ENCODE peak calls at places on chromosomes 1 and 21, in five cellular contexts. O is HCT116, T is neural progenitor cell, B is PC-3, Z is GM23248. P is an unnamed sample.

GRCh38 chr1:42937141-42937696 is 21.4 kb downstream of the SLC2A1 start:
- DNase-seq in O (no peak), T (no peak), B (peak), Z (peak), P (no peak)

GRCh38 chr21:38310619-38311018 is 53.8 kb downstream of the KCNJ15 start:
- DNase-seq in O (no peak), T (no peak), B (no peak), Z (peak), P (no peak)

GRCh38 chr1:156675715-156676311 is 1.4 kb downstream of the NES start:
- DNase-seq in O (no peak), T (peak), B (no peak), Z (no peak), P (no peak)

GRCh38 chr1:160169553-160170399 is 18.4 kb downstream of the ATP1A4 start:
- DNase-seq in O (no peak), T (peak), B (no peak), Z (no peak), P (no peak)

GRCh38 chr21:33835920-33836319 is 79.7 kb downstream of the ATP5PO start:
- DNase-seq in O (no peak), T (no peak), B (no peak), Z (no peak), P (no peak)

GRCh38 chr1:177131723-177132122 is 32.8 kb downstream of the ASTN1 start:
- DNase-seq in O (no peak), T (no peak), B (no peak), Z (no peak), P (no peak)

GRCh38 chr1:16181887-16182719 is 26.2 kb upstream of the EPHA2 start:
- DNase-seq in O (peak), T (peak), B (peak), Z (peak), P (no peak)

GRCh38 chr21:41956926-41957729 is 3.3 kb upstream of the C2CD2 start:
- DNase-seq in O (no peak), T (no peak), B (peak), Z (peak), P (no peak)

GRCh38 chr1:24216254-24216653 is 29.2 kb upstream of the IFNLR1 start:
- DNase-seq in O (no peak), T (no peak), B (peak), Z (no peak), P (no peak)

GRCh38 chr1:60972841-60973364 is 109.5 kb upstream of the NFIA start:
- DNase-seq in O (no peak), T (no peak), B (peak), Z (peak), P (no peak)

GRCh38 chr1:94636625-94637024 is 95.1 kb upstream of the F3 start:
- DNase-seq in O (no peak), T (no peak), B (no peak), Z (peak), P (no peak)

GRCh38 chr1:237031480-237031879 is 10.5 kb upstream of the RYR2 start:
- DNase-seq in O (no peak), T (no peak), B (no peak), Z (no peak), P (no peak)

GRCh38 chr1:155079487-155080249 is 1.0 kb downstream of the EFNA3 start:
- DNase-seq in O (no peak), T (peak), B (no peak), Z (no peak), P (no peak)

GRCh38 chr1:155077758-155078495 is 710 bp upstream of the EFNA3 start:
- DNase-seq in O (no peak), T (no peak), B (no peak), Z (peak), P (no peak)

GRCh38 chr1:155077346-155077745 is 1.3 kb upstream of the EFNA3 start:
- DNase-seq in O (no peak), T (no peak), B (no peak), Z (no peak), P (peak)

GRCh38 chr1:155079210-155079486 is 511 bp downstream of the EFNA3 start:
- DNase-seq in O (no peak), T (no peak), B (no peak), Z (no peak), P (no peak)

GRCh38 chr1:155078496-155079209 is at the start of gene EFNA3:
- DNase-seq in O (no peak), T (peak), B (peak), Z (peak), P (peak)
- H3K9ac ChIP-seq in O (peak), T (no peak), B (no peak), Z (peak), P (no peak)

GRCh38 chr1:12616709-12617373 is 1.2 kb downstream of the DHRS3 start:
- DNase-seq in O (no peak), T (peak), B (peak), Z (peak), P (no peak)

GRCh38 chr1:12613180-12613579 is 4.8 kb downstream of the DHRS3 start:
- DNase-seq in O (no peak), T (no peak), B (no peak), Z (no peak), P (no peak)

GRCh38 chr1:12615916-12616708 is 1.9 kb downstream of the DHRS3 start:
- DNase-seq in O (no peak), T (peak), B (peak), Z (peak), P (no peak)

GRCh38 chr1:12614402-12615165 is 3.4 kb downstream of the DHRS3 start:
- DNase-seq in O (no peak), T (no peak), B (no peak), Z (no peak), P (no peak)

DNA sequence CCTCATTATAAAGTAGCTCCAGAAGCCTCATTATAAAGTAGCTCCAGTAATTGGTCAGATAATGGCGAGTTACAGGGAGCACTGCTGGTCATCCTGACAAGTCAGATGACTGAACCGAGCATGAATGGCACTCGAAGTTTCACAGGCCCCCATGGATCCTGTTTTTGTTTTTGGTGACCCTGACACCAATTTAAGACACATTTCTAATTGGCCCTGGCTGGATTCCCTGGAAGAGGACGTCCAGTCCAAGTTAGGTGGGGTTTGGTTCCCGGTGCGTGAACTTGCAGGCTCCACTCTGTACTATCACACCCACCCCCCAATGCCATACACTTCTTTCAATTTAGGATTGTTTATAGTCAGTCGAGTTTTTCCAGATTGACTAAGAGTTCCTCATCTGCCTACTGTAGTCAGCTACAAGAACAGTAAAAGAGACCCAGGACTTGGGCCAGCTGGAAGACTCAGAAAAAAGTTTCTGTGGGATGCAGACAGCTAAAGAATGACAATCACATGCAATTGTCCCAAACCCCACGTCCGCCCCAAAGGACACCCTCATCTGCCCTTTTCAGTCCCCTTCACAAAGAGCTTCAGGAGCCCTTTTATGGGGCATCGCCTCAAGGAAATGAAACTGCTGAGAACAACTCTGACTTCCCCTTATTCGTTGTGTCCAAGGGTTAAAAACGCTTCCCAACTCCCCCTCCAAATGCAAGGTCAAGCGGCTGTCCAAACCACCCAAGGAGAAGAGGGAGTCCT is 2.7 kb downstream of the DHRS3 start:
- DNase-seq in O (no peak), T (no peak), B (peak), Z (peak), P (no peak)
- H3K4me2 ChIP-seq in O (peak), T (peak), B (peak), Z (peak), P (no peak)

GRCh38 chr21:32693581-32693980 is 34.2 kb downstream of the SYNJ1 start:
- DNase-seq in O (no peak), T (no peak), B (no peak), Z (no peak), P (no peak)
- TF ChIP-seq EZH2phosphoT487 in O (no peak), T (no peak), B (no peak), Z (no peak), P (no peak)

GRCh38 chr21:25175938-25176337 is 431.3 kb downstream of the MRPL39 start:
- DNase-seq in O (no peak), T (no peak), B (no peak), Z (no peak), P (no peak)

GRCh38 chr21:25183577-25183976 is 423.7 kb downstream of the MRPL39 start:
- DNase-seq in O (no peak), T (no peak), B (no peak), Z (no peak), P (no peak)

GRCh38 chr21:25176637-25177412 is 430.5 kb downstream of the MRPL39 start:
- DNase-seq in O (no peak), T (no peak), B (peak), Z (no peak), P (no peak)

GRCh38 chr21:25179116-25179515 is 428.2 kb downstream of the MRPL39 start:
- DNase-seq in O (no peak), T (no peak), B (no peak), Z (peak), P (no peak)
- H3K9ac ChIP-seq in O (no peak), T (no peak), B (no peak), Z (no peak), P (no peak)

GRCh38 chr1:205325334-205325884 is 3.9 kb upstream of the NUAK2 start:
- DNase-seq in O (peak), T (peak), B (peak), Z (peak), P (peak)

GRCh38 chr1:205323794-205324193 is 2.2 kb upstream of the NUAK2 start:
- DNase-seq in O (no peak), T (no peak), B (no peak), Z (no peak), P (no peak)

GRCh38 chr1:205326812-205327466 is 5.4 kb upstream of the NUAK2 start:
- DNase-seq in O (no peak), T (no peak), B (no peak), Z (peak), P (no peak)

GRCh38 chr1:205321959-205322283 is 376 bp upstream of the NUAK2 start:
- DNase-seq in O (no peak), T (no peak), B (no peak), Z (no peak), P (no peak)

GRCh38 chr1:205324781-205325180 is 3.2 kb upstream of the NUAK2 start:
- DNase-seq in O (no peak), T (peak), B (no peak), Z (peak), P (no peak)
- H3K4me2 ChIP-seq in O (no peak), T (peak), B (no peak), Z (no peak), P (no peak)

DNA sequence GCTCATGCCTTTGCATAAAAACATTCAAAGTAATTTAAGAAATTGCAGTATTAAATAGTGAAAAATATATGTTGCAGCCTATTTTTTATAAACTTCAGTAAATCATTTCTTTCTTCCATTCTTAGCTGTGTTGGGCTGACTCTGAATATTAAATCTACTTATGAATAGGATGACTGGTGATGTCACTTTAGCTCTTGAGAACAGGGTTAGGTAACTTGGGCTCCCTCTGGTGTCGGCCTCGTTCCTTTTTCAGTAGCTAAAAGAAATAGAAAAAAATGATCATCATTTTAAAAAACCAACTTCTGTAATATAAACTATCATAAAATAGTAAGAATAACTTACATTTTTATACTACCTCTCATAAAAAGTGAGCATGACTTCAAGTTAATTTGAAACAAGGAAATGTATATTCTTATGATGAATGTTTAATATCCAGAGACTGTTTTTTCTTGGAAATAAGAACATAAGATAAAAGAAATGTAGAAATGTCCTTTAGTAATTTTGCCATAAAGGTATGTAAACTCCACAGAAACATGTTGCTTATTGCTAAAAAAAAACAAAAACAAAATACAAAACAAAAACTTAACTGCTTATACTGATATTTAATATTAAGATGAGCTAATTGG is 26.8 kb upstream of the NCAM2 start:
- DNase-seq in O (no peak), T (peak), B (peak), Z (peak), P (peak)
- TF ChIP-seq EZH2phosphoT487 in O (no peak), T (no peak), B (no peak), Z (no peak), P (no peak)

P was measured in MM.1S.